ENCODE peak calls at places on chromosomes 11 and 22, in four cellular contexts. I is AG09309, Y is NCI-H510A treated with DMSO at 0.1 percent for 48 hours, X is lower lobe of right lung. Q is an unnamed sample.

GRCh38 chr22:50485221-50486131 is 1.2 kb upstream of the MIOX start:
- DNase-seq in I (no peak), Y (no peak), X (peak; percentile 67), Q (peak; percentile 75)

GRCh38 chr22:42269407-42270177 is 861 bp downstream of the TCF20 start:
- DNase-seq in I (no peak), Y (peak; percentile 26), X (peak; percentile 77), Q (peak; percentile 87)

GRCh38 chr22:27624705-27625104 is 176.9 kb downstream of the MN1 start:
- DNase-seq in I (no peak), Y (no peak), X (no peak), Q (no peak)

GRCh38 chr11:46766656-46767055 is 47.6 kb downstream of the F2 start:
- DNase-seq in I (no peak), Y (no peak), X (no peak), Q (no peak)

GRCh38 chr11:125165664-125166346 is 1.3 kb downstream of the PKNOX2 start:
- DNase-seq in I (no peak), Y (no peak), X (no peak), Q (peak; percentile 40)

GRCh38 chr11:256952-257737 is 20.4 kb downstream of the PSMD13 start:
- DNase-seq in I (no peak), Y (no peak), X (no peak), Q (no peak)

GRCh38 chr11:71563401-71563800 is 2.0 kb upstream of the KRTAP5-10 start:
- DNase-seq in I (peak; percentile 32), Y (no peak), X (no peak), Q (peak; percentile 64)

GRCh38 chr11:114774599-114775365 is 96.5 kb downstream of the NXPE2 start:
- DNase-seq in I (no peak), Y (peak; percentile 83), X (no peak), Q (peak; percentile 86)

GRCh38 chr11:47487421-47487820 is 38.5 kb upstream of the RAPSN start:
- DNase-seq in I (no peak), Y (no peak), X (no peak), Q (no peak)

GRCh38 chr11:83449338-83449913 is 163.3 kb upstream of the CCDC90B start:
- DNase-seq in I (no peak), Y (no peak), X (no peak), Q (peak; percentile 43)

GRCh38 chr11:111283945-111284481 is 14.3 kb upstream of the POU2AF3 start:
- DNase-seq in I (no peak), Y (no peak), X (no peak), Q (peak; percentile 92)

GRCh38 chr11:6613496-6613895 is 1.5 kb upstream of the TAF10 start:
- DNase-seq in I (no peak), Y (no peak), X (no peak), Q (no peak)

GRCh38 chr22:39268645-39269044 is 23.9 kb upstream of the PDGFB start:
- DNase-seq in I (no peak), Y (no peak), X (no peak), Q (no peak)

GRCh38 chr11:79052539-79052938 is 388.3 kb downstream of the TENM4 start:
- DNase-seq in I (no peak), Y (peak; percentile 69), X (no peak), Q (peak; percentile 48)

GRCh38 chr11:69892237-69892985 is 73.2 kb upstream of the FGF3 start:
- DNase-seq in I (no peak), Y (no peak), X (no peak), Q (no peak)

GRCh38 chr22:36238348-36239149 is 778 bp downstream of the APOL2 start:
- DNase-seq in I (no peak), Y (no peak), X (no peak), Q (peak; percentile 6)

GRCh38 chr11:128412847-128413791 is 174.2 kb downstream of the ETS1 start:
- DNase-seq in I (no peak), Y (no peak), X (no peak), Q (peak; percentile 72)

GRCh38 chr22:27174970-27175369 is 517.6 kb downstream of the MIAT start:
- DNase-seq in I (no peak), Y (no peak), X (no peak), Q (no peak)

GRCh38 chr11:16787035-16787744 is 48.7 kb downstream of the C11orf58 start:
- DNase-seq in I (no peak), Y (no peak), X (no peak), Q (no peak)

GRCh38 chr22:45775569-45776312 is 104.1 kb downstream of the ATXN10 start:
- DNase-seq in I (no peak), Y (no peak), X (no peak), Q (no peak)

GRCh38 chr11:27315816-27316215 is 47.2 kb downstream of the CCDC34 start:
- DNase-seq in I (no peak), Y (no peak), X (no peak), Q (no peak)

GRCh38 chr11:115276799-115277198 is 227.4 kb downstream of the CADM1 start:
- DNase-seq in I (no peak), Y (no peak), X (no peak), Q (no peak)

GRCh38 chr22:40654522-40655167 is 18.1 kb upstream of the MRTFA start:
- DNase-seq in I (peak; percentile 39), Y (peak; percentile 34), X (no peak), Q (peak; percentile 42)